ENCODE peak calls at places on chromosomes 3 and 15, in six cellular contexts. G is effector CD4-positive, alpha-beta T cell; H is NCI-H1417; B is A172; S is RWPE1; C is substantia nigra. X is an unnamed sample.

GRCh38 chr3:134344560-134344959 is 29.7 kb downstream of the AMOTL2 start:
- DNase-seq in H (no peak), C (no peak), B (no peak), S (no peak), G (no peak), X (no peak)

GRCh38 chr3:67006460-67006859 is 8.4 kb downstream of the KBTBD8 start:
- DNase-seq in C (no peak), G (no peak), S (no peak), H (no peak), B (no peak), X (no peak)

GRCh38 chr3:126883241-126883640 is 99.7 kb upstream of the PLXNA1 start:
- DNase-seq in C (no peak), H (no peak), G (no peak), B (no peak), S (no peak), X (no peak)

GRCh38 chr3:179264456-179264855 is 13.5 kb upstream of the KCNMB3 start:
- DNase-seq in C (no peak), H (no peak), B (no peak), G (no peak), S (no peak), X (no peak)

GRCh38 chr15:90006217-90007088 is 5.3 kb downstream of the ZNF710 start:
- DNase-seq in H (peak; percentile 68), B (no peak), C (no peak), S (no peak), G (no peak), X (no peak)

GRCh38 chr3:184574552-184575430 is 13.2 kb downstream of the EPHB3 start:
- DNase-seq in C (no peak), S (no peak), H (peak; percentile 48), G (no peak), B (no peak), X (no peak)

GRCh38 chr3:100041328-100041749 is 73.0 kb downstream of the FILIP1L start:
- DNase-seq in B (peak; percentile 83), G (no peak), H (no peak), S (peak; percentile 55), C (no peak), X (no peak)

GRCh38 chr3:49465269-49466034 is 4.6 kb upstream of the DAG1 start:
- DNase-seq in S (no peak), B (no peak), C (peak; percentile 6), G (no peak), H (no peak), X (peak; percentile 56)

GRCh38 chr15:98433302-98433701 is 215.0 kb upstream of the IGF1R start:
- DNase-seq in S (no peak), G (no peak), H (no peak), B (peak; percentile 64), C (no peak), X (no peak)

GRCh38 chr3:103752986-103753385 is 1318.2 kb downstream of the ZPLD1 start:
- DNase-seq in G (no peak), B (no peak), C (no peak), S (no peak), H (no peak), X (no peak)

GRCh38 chr3:186093271-186093900 is 15.5 kb downstream of the ETV5 start:
- DNase-seq in G (no peak), B (no peak), H (no peak), C (no peak), S (no peak), X (no peak)

GRCh38 chr3:113439576-113439975 is 1.7 kb downstream of the CFAP44 start:
- DNase-seq in C (no peak), H (no peak), G (no peak), S (no peak), B (no peak), X (no peak)

GRCh38 chr3:169811606-169812123 is 1.0 kb upstream of the LRRIQ4 start:
- DNase-seq in S (no peak), C (peak; percentile 15), B (no peak), G (no peak), H (peak; percentile 90), X (no peak)

GRCh38 chr3:157531771-157532170 is 28.6 kb upstream of the VEPH1 start:
- DNase-seq in B (no peak), G (no peak), S (no peak), C (no peak), H (no peak), X (no peak)

GRCh38 chr3:124762612-124763011 is 32.4 kb downstream of the UMPS start:
- DNase-seq in G (no peak), C (no peak), B (no peak), H (no peak), S (no peak), X (no peak)

GRCh38 chr3:71185733-71186455 is 397.6 kb downstream of the FOXP1 start:
- DNase-seq in C (no peak), B (peak; percentile 35), H (no peak), G (peak; percentile 31), S (peak; percentile 13), X (no peak)

GRCh38 chr3:41681479-41681878 is 280.4 kb downstream of the ULK4 start:
- DNase-seq in C (no peak), H (no peak), B (peak; percentile 93), S (peak; percentile 3), G (no peak), X (no peak)

GRCh38 chr3:28860307-28860706 is 420.6 kb upstream of the RBMS3 start:
- DNase-seq in B (no peak), C (peak; percentile 27), H (no peak), S (no peak), G (no peak), X (no peak)

GRCh38 chr3:179071161-179071568 is 444 bp downstream of the ZMAT3 start:
- DNase-seq in G (peak; percentile 51), B (peak; percentile 57), H (no peak), C (no peak), S (peak; percentile 51), X (no peak)

GRCh38 chr3:131224886-131225550 is 156.6 kb upstream of the NUDT16 start:
- DNase-seq in S (no peak), H (no peak), C (no peak), B (no peak), G (no peak), X (no peak)

GRCh38 chr3:129289201-129289921 is 10.7 kb downstream of the HMCES start:
- DNase-seq in B (peak; percentile 46), H (no peak), C (no peak), S (no peak), G (no peak), X (no peak)

GRCh38 chr3:72821170-72821781 is 27.0 kb downstream of the SHQ1 start:
- DNase-seq in S (no peak), C (no peak), G (no peak), B (peak; percentile 30), H (no peak), X (no peak)

GRCh38 chr15:22904736-22905135 is 66.3 kb downstream of the NIPA2 start:
- DNase-seq in H (no peak), B (no peak), G (no peak), C (no peak), S (no peak), X (no peak)

GRCh38 chr15:28892789-28893610 is 7.2 kb downstream of the APBA2 start:
- DNase-seq in S (no peak), H (peak; percentile 37), G (no peak), B (peak; percentile 45), C (no peak), X (no peak)

GRCh38 chr15:57595011-57595866 is 3.5 kb downstream of the MYZAP start:
- DNase-seq in C (no peak), H (peak; percentile 31), G (no peak), B (no peak), S (no peak), X (no peak)